ENCODE peak calls at places on chromosomes 2 and 18, in nine cellular contexts. One of them, this sample, is unnamed.

GRCh38 chr2:60553496-60553991 is at the start of gene BCL11A:
- DNase-seq in heart left ventricle: peak; percentile 84
- DNase-seq in psoas muscle: peak; percentile 55
- DNase-seq in fibroblast of lung: peak; percentile 71
- DNase-seq in right lobe of liver: peak; percentile 39
- DNase-seq in body of pancreas: peak; percentile 74
- DNase-seq in gastrocnemius medialis: no peak
- DNase-seq in CD8-positive, alpha-beta T cell: no peak
- DNase-seq in H1: peak; percentile 66
- DNase-seq in this sample: peak; percentile 60

GRCh38 chr2:154527962-154528361 is 170.5 kb upstream of the KCNJ3 start:
- DNase-seq in heart left ventricle: no peak
- DNase-seq in psoas muscle: no peak
- DNase-seq in fibroblast of lung: no peak
- DNase-seq in right lobe of liver: no peak
- DNase-seq in body of pancreas: no peak
- DNase-seq in gastrocnemius medialis: no peak
- DNase-seq in CD8-positive, alpha-beta T cell: no peak
- DNase-seq in H1: no peak
- DNase-seq in this sample: no peak

GRCh38 chr2:170465241-170465640 is 249.9 kb upstream of the SP5 start:
- DNase-seq in heart left ventricle: no peak
- DNase-seq in psoas muscle: no peak
- DNase-seq in fibroblast of lung: peak; percentile 34
- DNase-seq in right lobe of liver: peak; percentile 32
- DNase-seq in body of pancreas: no peak
- DNase-seq in gastrocnemius medialis: no peak
- DNase-seq in CD8-positive, alpha-beta T cell: no peak
- DNase-seq in H1: no peak
- DNase-seq in this sample: no peak

GRCh38 chr2:222521099-222521498 is 96.8 kb downstream of the SGPP2 start:
- DNase-seq in heart left ventricle: no peak
- DNase-seq in psoas muscle: no peak
- DNase-seq in fibroblast of lung: no peak
- DNase-seq in right lobe of liver: no peak
- DNase-seq in body of pancreas: no peak
- DNase-seq in gastrocnemius medialis: no peak
- DNase-seq in CD8-positive, alpha-beta T cell: no peak
- DNase-seq in H1: no peak
- DNase-seq in this sample: no peak

GRCh38 chr2:67879586-67880290 is 183.1 kb downstream of the C1D start:
- DNase-seq in heart left ventricle: no peak
- DNase-seq in psoas muscle: no peak
- DNase-seq in fibroblast of lung: peak; percentile 21
- DNase-seq in right lobe of liver: no peak
- DNase-seq in body of pancreas: no peak
- DNase-seq in gastrocnemius medialis: no peak
- DNase-seq in CD8-positive, alpha-beta T cell: no peak
- DNase-seq in H1: no peak
- DNase-seq in this sample: peak; percentile 34

GRCh38 chr18:54805571-54806334 is 22.5 kb upstream of the RAB27B start:
- DNase-seq in heart left ventricle: no peak
- DNase-seq in psoas muscle: no peak
- DNase-seq in fibroblast of lung: peak; percentile 76
- DNase-seq in right lobe of liver: no peak
- DNase-seq in body of pancreas: no peak
- DNase-seq in gastrocnemius medialis: no peak
- DNase-seq in CD8-positive, alpha-beta T cell: no peak
- DNase-seq in H1: no peak
- DNase-seq in this sample: no peak

GRCh38 chr2:128442053-128442751 is 123.5 kb upstream of the HS6ST1 start:
- DNase-seq in heart left ventricle: no peak
- DNase-seq in psoas muscle: no peak
- DNase-seq in fibroblast of lung: peak; percentile 50
- DNase-seq in right lobe of liver: peak; percentile 70
- DNase-seq in body of pancreas: peak; percentile 42
- DNase-seq in gastrocnemius medialis: no peak
- DNase-seq in CD8-positive, alpha-beta T cell: no peak
- DNase-seq in H1: peak; percentile 45
- DNase-seq in this sample: no peak

GRCh38 chr18:79566841-79567370 is 112.7 kb upstream of the CTDP1 start:
- DNase-seq in heart left ventricle: peak; percentile 15
- DNase-seq in psoas muscle: peak; percentile 32
- DNase-seq in fibroblast of lung: no peak
- DNase-seq in right lobe of liver: peak; percentile 10
- DNase-seq in body of pancreas: no peak
- DNase-seq in gastrocnemius medialis: no peak
- DNase-seq in CD8-positive, alpha-beta T cell: no peak
- DNase-seq in H1: no peak
- DNase-seq in this sample: no peak

GRCh38 chr2:235042576-235043515 is 91.0 kb downstream of the SH3BP4 start:
- DNase-seq in heart left ventricle: no peak
- DNase-seq in psoas muscle: no peak
- DNase-seq in fibroblast of lung: no peak
- DNase-seq in right lobe of liver: no peak
- DNase-seq in body of pancreas: no peak
- DNase-seq in gastrocnemius medialis: no peak
- DNase-seq in CD8-positive, alpha-beta T cell: no peak
- DNase-seq in H1: no peak
- DNase-seq in this sample: no peak

GRCh38 chr2:235045973-235046343 is 94.1 kb downstream of the SH3BP4 start:
- DNase-seq in heart left ventricle: no peak
- DNase-seq in psoas muscle: no peak
- DNase-seq in fibroblast of lung: no peak
- DNase-seq in right lobe of liver: no peak
- DNase-seq in body of pancreas: no peak
- DNase-seq in gastrocnemius medialis: no peak
- DNase-seq in CD8-positive, alpha-beta T cell: no peak
- DNase-seq in H1: no peak
- DNase-seq in this sample: no peak

GRCh38 chr2:235043762-235044500 is 92.1 kb downstream of the SH3BP4 start:
- DNase-seq in heart left ventricle: peak; percentile 54
- DNase-seq in psoas muscle: no peak
- DNase-seq in fibroblast of lung: no peak
- DNase-seq in right lobe of liver: no peak
- DNase-seq in body of pancreas: no peak
- DNase-seq in gastrocnemius medialis: peak; percentile 25
- DNase-seq in CD8-positive, alpha-beta T cell: no peak
- DNase-seq in H1: no peak
- DNase-seq in this sample: no peak

GRCh38 chr2:235045336-235045972 is 93.6 kb downstream of the SH3BP4 start:
- DNase-seq in heart left ventricle: no peak
- DNase-seq in psoas muscle: no peak
- DNase-seq in fibroblast of lung: no peak
- DNase-seq in right lobe of liver: no peak
- DNase-seq in body of pancreas: no peak
- DNase-seq in gastrocnemius medialis: no peak
- DNase-seq in CD8-positive, alpha-beta T cell: no peak
- DNase-seq in H1: no peak
- DNase-seq in this sample: no peak

DNA sequence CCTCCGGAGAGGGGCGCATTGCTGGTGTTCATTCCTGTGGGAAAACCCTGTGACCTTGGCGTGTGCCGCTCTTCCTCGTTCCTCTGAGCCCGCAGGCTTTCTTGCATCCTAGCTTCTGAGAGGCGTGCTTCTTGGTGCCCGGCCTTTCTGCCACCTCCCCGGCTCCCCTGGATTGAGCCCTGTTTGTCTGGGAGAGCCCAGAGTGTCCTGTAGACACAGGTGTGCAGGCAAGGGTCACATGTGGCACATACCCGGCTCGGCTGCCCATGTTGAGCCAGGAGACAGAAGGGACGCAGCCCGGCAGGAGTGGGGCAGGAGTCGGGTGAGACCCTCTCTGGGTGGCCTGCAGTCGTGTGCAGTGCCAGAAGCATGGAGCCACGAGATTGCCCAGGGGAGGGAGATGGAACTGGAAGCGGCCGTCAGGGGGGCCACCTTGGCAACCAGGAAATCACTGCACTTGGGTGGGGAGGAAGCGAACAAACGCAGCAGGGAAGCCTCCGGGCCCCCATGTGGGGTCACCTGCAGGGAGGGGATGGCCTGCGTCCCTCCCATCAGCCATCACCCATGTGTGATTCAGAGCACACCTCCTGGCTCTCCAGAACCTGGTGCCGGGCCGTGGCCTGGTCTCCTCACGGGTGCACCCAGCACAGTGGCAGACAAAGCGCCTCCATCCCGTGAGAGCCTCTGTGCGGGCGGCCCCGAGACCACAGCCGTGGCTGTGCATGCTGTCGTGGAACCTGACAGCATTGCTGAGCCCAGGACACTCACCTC is 92.9 kb downstream of the SH3BP4 start:
- DNase-seq in heart left ventricle: no peak
- DNase-seq in psoas muscle: no peak
- DNase-seq in fibroblast of lung: no peak
- DNase-seq in right lobe of liver: no peak
- DNase-seq in body of pancreas: no peak
- DNase-seq in gastrocnemius medialis: no peak
- DNase-seq in CD8-positive, alpha-beta T cell: no peak
- DNase-seq in H1: no peak
- DNase-seq in this sample: no peak
- H3K27ac ChIP-seq in heart left ventricle: no peak overlapping the region
- H3K27ac ChIP-seq in psoas muscle: no peak overlapping the region
- H3K27ac ChIP-seq in fibroblast of lung: no peak overlapping the region
- H3K27ac ChIP-seq in right lobe of liver: no peak overlapping the region
- H3K27ac ChIP-seq in body of pancreas: peak overlapping the region; percentile 96
- H3K27ac ChIP-seq in gastrocnemius medialis: no peak overlapping the region
- H3K27ac ChIP-seq in CD8-positive, alpha-beta T cell: no peak overlapping the region
- H3K27ac ChIP-seq in H1: no peak overlapping the region
- H3K27ac ChIP-seq in this sample: no peak overlapping the region

GRCh38 chr2:95314598-95314963 is 17.4 kb downstream of the KCNIP3 start:
- DNase-seq in heart left ventricle: no peak
- DNase-seq in psoas muscle: no peak
- DNase-seq in fibroblast of lung: no peak
- DNase-seq in right lobe of liver: no peak
- DNase-seq in body of pancreas: no peak
- DNase-seq in gastrocnemius medialis: no peak
- DNase-seq in CD8-positive, alpha-beta T cell: no peak
- DNase-seq in H1: no peak
- DNase-seq in this sample: no peak

GRCh38 chr2:95313296-95314265 is 16.4 kb downstream of the KCNIP3 start:
- DNase-seq in heart left ventricle: no peak
- DNase-seq in psoas muscle: no peak
- DNase-seq in fibroblast of lung: no peak
- DNase-seq in right lobe of liver: no peak
- DNase-seq in body of pancreas: no peak
- DNase-seq in gastrocnemius medialis: no peak
- DNase-seq in CD8-positive, alpha-beta T cell: no peak
- DNase-seq in H1: no peak
- DNase-seq in this sample: no peak

GRCh38 chr2:95315801-95316411 is 18.8 kb downstream of the KCNIP3 start:
- DNase-seq in heart left ventricle: no peak
- DNase-seq in psoas muscle: peak; percentile 32
- DNase-seq in fibroblast of lung: peak; percentile 77
- DNase-seq in right lobe of liver: no peak
- DNase-seq in body of pancreas: no peak
- DNase-seq in gastrocnemius medialis: no peak
- DNase-seq in CD8-positive, alpha-beta T cell: no peak
- DNase-seq in H1: no peak
- DNase-seq in this sample: peak; percentile 84

GRCh38 chr2:95316466-95317122 is 19.4 kb downstream of the KCNIP3 start:
- DNase-seq in heart left ventricle: no peak
- DNase-seq in psoas muscle: no peak
- DNase-seq in fibroblast of lung: peak; percentile 82
- DNase-seq in right lobe of liver: no peak
- DNase-seq in body of pancreas: no peak
- DNase-seq in gastrocnemius medialis: no peak
- DNase-seq in CD8-positive, alpha-beta T cell: no peak
- DNase-seq in H1: no peak
- DNase-seq in this sample: no peak

DNA sequence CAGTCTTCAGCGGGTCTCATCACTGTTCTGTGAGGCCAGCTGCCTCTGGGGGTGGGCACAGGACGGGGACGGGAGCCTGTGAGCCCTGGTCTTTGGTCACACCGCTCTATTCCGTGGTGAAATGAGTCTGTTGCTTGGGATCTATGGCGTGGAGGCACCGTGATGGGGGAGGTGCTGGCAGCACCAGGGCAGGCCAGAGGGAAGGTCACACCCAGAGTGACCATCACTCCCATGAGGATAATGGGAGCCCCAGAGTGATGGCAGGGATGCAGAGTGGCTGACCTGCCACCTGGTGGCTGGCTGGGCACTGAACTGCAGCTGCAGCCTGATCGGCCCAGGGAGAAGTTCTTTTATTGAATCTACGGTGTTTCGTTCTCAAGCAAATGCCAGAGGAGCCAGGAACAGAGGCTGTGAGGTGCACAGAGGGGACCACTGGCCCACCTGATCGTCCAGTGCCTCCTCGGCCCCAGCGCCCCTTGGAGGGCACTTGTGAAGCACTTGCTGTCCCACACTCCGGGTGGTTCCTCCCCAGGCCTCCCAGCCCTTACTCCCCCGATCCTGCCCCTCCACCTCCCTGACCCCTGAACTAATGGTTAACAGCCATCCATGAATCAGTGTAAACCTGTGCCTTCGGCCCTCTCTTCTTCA is 17.9 kb downstream of the KCNIP3 start:
- DNase-seq in heart left ventricle: no peak
- DNase-seq in psoas muscle: peak; percentile 19
- DNase-seq in fibroblast of lung: peak; percentile 50
- DNase-seq in right lobe of liver: peak; percentile 59
- DNase-seq in body of pancreas: peak; percentile 65
- DNase-seq in gastrocnemius medialis: no peak
- DNase-seq in CD8-positive, alpha-beta T cell: no peak
- DNase-seq in H1: peak; percentile 72
- DNase-seq in this sample: peak; percentile 76
- TF ChIP-seq CTCF in heart left ventricle: peak; percentile 63
- TF ChIP-seq CTCF in psoas muscle: peak; percentile 55
- TF ChIP-seq CTCF in fibroblast of lung: peak; percentile 74
- TF ChIP-seq CTCF in right lobe of liver: peak; percentile 89
- TF ChIP-seq CTCF in body of pancreas: peak; percentile 90
- TF ChIP-seq CTCF in gastrocnemius medialis: peak; percentile 39
- TF ChIP-seq CTCF in CD8-positive, alpha-beta T cell: no peak
- TF ChIP-seq CTCF in H1: peak; percentile 44
- TF ChIP-seq CTCF in this sample: peak; percentile 53

DNA sequence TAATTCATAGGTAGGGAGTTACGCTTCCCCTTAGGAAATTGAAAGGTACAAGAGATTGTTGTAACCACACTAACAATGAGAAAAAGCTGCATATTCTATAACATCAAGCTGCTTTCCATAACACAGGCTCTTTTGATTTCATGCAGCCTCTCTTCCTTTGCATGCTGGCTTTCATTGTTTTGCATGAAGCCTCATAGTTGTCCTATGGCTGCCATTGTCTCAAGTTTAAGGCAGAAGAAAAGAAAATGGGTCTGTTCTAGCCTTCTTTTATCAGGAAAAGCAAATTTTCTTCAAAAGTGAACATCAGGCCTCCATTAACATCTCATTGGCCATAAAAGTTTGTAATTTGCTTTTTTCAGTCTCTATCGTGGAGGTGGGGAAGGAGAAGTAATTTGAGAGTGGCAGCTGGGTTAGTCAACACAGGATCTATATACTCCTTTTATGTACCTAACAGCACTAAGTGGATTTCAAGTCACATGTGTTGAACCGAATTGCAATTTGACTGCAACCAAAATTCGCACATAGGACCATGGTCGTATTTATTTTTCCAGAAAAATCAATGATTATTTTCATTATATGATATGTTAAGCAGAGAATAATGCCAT is 248.5 kb upstream of the RND3 start:
- DNase-seq in heart left ventricle: no peak
- DNase-seq in psoas muscle: no peak
- DNase-seq in fibroblast of lung: no peak
- DNase-seq in right lobe of liver: no peak
- DNase-seq in body of pancreas: no peak
- DNase-seq in gastrocnemius medialis: no peak
- DNase-seq in CD8-positive, alpha-beta T cell: no peak
- DNase-seq in H1: no peak
- DNase-seq in this sample: no peak
- H3K27ac ChIP-seq in heart left ventricle: no peak overlapping the region
- H3K27ac ChIP-seq in psoas muscle: no peak overlapping the region
- H3K27ac ChIP-seq in fibroblast of lung: no peak overlapping the region
- H3K27ac ChIP-seq in right lobe of liver: no peak overlapping the region
- H3K27ac ChIP-seq in body of pancreas: no peak overlapping the region
- H3K27ac ChIP-seq in gastrocnemius medialis: no peak overlapping the region
- H3K27ac ChIP-seq in CD8-positive, alpha-beta T cell: no peak overlapping the region
- H3K27ac ChIP-seq in H1: no peak overlapping the region
- H3K27ac ChIP-seq in this sample: no peak overlapping the region

GRCh38 chr2:74739129-74739528 is 85.1 kb downstream of the SEMA4F start:
- DNase-seq in heart left ventricle: no peak
- DNase-seq in psoas muscle: no peak
- DNase-seq in fibroblast of lung: no peak
- DNase-seq in right lobe of liver: no peak
- DNase-seq in body of pancreas: no peak
- DNase-seq in gastrocnemius medialis: no peak
- DNase-seq in CD8-positive, alpha-beta T cell: no peak
- DNase-seq in H1: no peak
- DNase-seq in this sample: no peak

GRCh38 chr2:74741076-74741460 is 87.0 kb downstream of the SEMA4F start:
- DNase-seq in heart left ventricle: no peak
- DNase-seq in psoas muscle: no peak
- DNase-seq in fibroblast of lung: no peak
- DNase-seq in right lobe of liver: no peak
- DNase-seq in body of pancreas: no peak
- DNase-seq in gastrocnemius medialis: no peak
- DNase-seq in CD8-positive, alpha-beta T cell: no peak
- DNase-seq in H1: no peak
- DNase-seq in this sample: peak; percentile 92

GRCh38 chr2:74739733-74740241 is 85.7 kb downstream of the SEMA4F start:
- DNase-seq in heart left ventricle: no peak
- DNase-seq in psoas muscle: no peak
- DNase-seq in fibroblast of lung: no peak
- DNase-seq in right lobe of liver: no peak
- DNase-seq in body of pancreas: no peak
- DNase-seq in gastrocnemius medialis: no peak
- DNase-seq in CD8-positive, alpha-beta T cell: no peak
- DNase-seq in H1: no peak
- DNase-seq in this sample: no peak

GRCh38 chr2:74741651-74742050 is 87.6 kb downstream of the SEMA4F start:
- DNase-seq in heart left ventricle: no peak
- DNase-seq in psoas muscle: no peak
- DNase-seq in fibroblast of lung: no peak
- DNase-seq in right lobe of liver: no peak
- DNase-seq in body of pancreas: no peak
- DNase-seq in gastrocnemius medialis: no peak
- DNase-seq in CD8-positive, alpha-beta T cell: no peak
- DNase-seq in H1: no peak
- DNase-seq in this sample: no peak

GRCh38 chr2:74740395-74741075 is 86.5 kb downstream of the SEMA4F start:
- DNase-seq in heart left ventricle: peak; percentile 68
- DNase-seq in psoas muscle: peak; percentile 77
- DNase-seq in fibroblast of lung: peak; percentile 91
- DNase-seq in right lobe of liver: no peak
- DNase-seq in body of pancreas: no peak
- DNase-seq in gastrocnemius medialis: peak; percentile 71
- DNase-seq in CD8-positive, alpha-beta T cell: no peak
- DNase-seq in H1: no peak
- DNase-seq in this sample: peak; percentile 95
- TF ChIP-seq CTCF in heart left ventricle: no peak
- TF ChIP-seq CTCF in psoas muscle: no peak
- TF ChIP-seq CTCF in fibroblast of lung: no peak
- TF ChIP-seq CTCF in right lobe of liver: no peak
- TF ChIP-seq CTCF in body of pancreas: no peak
- TF ChIP-seq CTCF in gastrocnemius medialis: no peak
- TF ChIP-seq CTCF in CD8-positive, alpha-beta T cell: no peak
- TF ChIP-seq CTCF in H1: no peak
- TF ChIP-seq CTCF in this sample: no peak